ENCODE peak calls at places on chromosomes 1 and 21, in ten cellular contexts. One of them, this sample, is unnamed.

GRCh38 chr1:201127755-201128455 is 921 bp upstream of the ASCL5 start:
- DNase-seq in OCI-LY7: no peak
- DNase-seq in AG04450: no peak
- DNase-seq in hypothalamus: no peak
- DNase-seq in NCI-H146: no peak
- DNase-seq in islet precursor cell: no peak
- DNase-seq in occipital lobe: no peak
- DNase-seq in CD8-positive, alpha-beta memory T cell: no peak
- DNase-seq in fibroblast of pulmonary artery: no peak
- DNase-seq in tibial artery: no peak
- DNase-seq in this sample: no peak

GRCh38 chr21:46636550-46637289 is 1.2 kb downstream of the PRMT2 start:
- DNase-seq in OCI-LY7: no peak
- DNase-seq in AG04450: no peak
- DNase-seq in hypothalamus: no peak
- DNase-seq in NCI-H146: no peak
- DNase-seq in islet precursor cell: no peak
- DNase-seq in occipital lobe: no peak
- DNase-seq in CD8-positive, alpha-beta memory T cell: no peak
- DNase-seq in fibroblast of pulmonary artery: no peak
- DNase-seq in tibial artery: no peak
- DNase-seq in this sample: no peak

GRCh38 chr1:85361106-85361505 is 84.7 kb upstream of the BCL10 start:
- DNase-seq in OCI-LY7: no peak
- DNase-seq in AG04450: peak; percentile 36
- DNase-seq in hypothalamus: no peak
- DNase-seq in NCI-H146: no peak
- DNase-seq in islet precursor cell: no peak
- DNase-seq in occipital lobe: peak; percentile 5
- DNase-seq in CD8-positive, alpha-beta memory T cell: no peak
- DNase-seq in fibroblast of pulmonary artery: peak; percentile 53
- DNase-seq in tibial artery: no peak
- DNase-seq in this sample: no peak

GRCh38 chr21:27734146-27734545 is 767.3 kb upstream of the ADAMTS5 start:
- DNase-seq in OCI-LY7: no peak
- DNase-seq in AG04450: peak; percentile 49
- DNase-seq in hypothalamus: no peak
- DNase-seq in NCI-H146: no peak
- DNase-seq in islet precursor cell: no peak
- DNase-seq in occipital lobe: no peak
- DNase-seq in CD8-positive, alpha-beta memory T cell: no peak
- DNase-seq in fibroblast of pulmonary artery: peak; percentile 80
- DNase-seq in tibial artery: no peak
- DNase-seq in this sample: no peak

GRCh38 chr1:31548518-31548898 is 27.8 kb upstream of the TINAGL1 start:
- DNase-seq in OCI-LY7: no peak
- DNase-seq in AG04450: no peak
- DNase-seq in hypothalamus: no peak
- DNase-seq in NCI-H146: peak; percentile 53
- DNase-seq in islet precursor cell: peak; percentile 78
- DNase-seq in occipital lobe: no peak
- DNase-seq in CD8-positive, alpha-beta memory T cell: no peak
- DNase-seq in fibroblast of pulmonary artery: no peak
- DNase-seq in tibial artery: no peak
- DNase-seq in this sample: no peak

GRCh38 chr21:15140321-15141019 is 75.7 kb upstream of the NRIP1 start:
- DNase-seq in OCI-LY7: no peak
- DNase-seq in AG04450: no peak
- DNase-seq in hypothalamus: no peak
- DNase-seq in NCI-H146: no peak
- DNase-seq in islet precursor cell: peak; percentile 61
- DNase-seq in occipital lobe: no peak
- DNase-seq in CD8-positive, alpha-beta memory T cell: no peak
- DNase-seq in fibroblast of pulmonary artery: no peak
- DNase-seq in tibial artery: no peak
- DNase-seq in this sample: no peak

GRCh38 chr1:205774277-205775014 is 836 bp downstream of the RAB29 start:
- DNase-seq in OCI-LY7: peak; percentile 28
- DNase-seq in AG04450: no peak
- DNase-seq in hypothalamus: no peak
- DNase-seq in NCI-H146: peak; percentile 46
- DNase-seq in islet precursor cell: peak; percentile 80
- DNase-seq in occipital lobe: no peak
- DNase-seq in CD8-positive, alpha-beta memory T cell: peak; percentile 31
- DNase-seq in fibroblast of pulmonary artery: peak; percentile 24
- DNase-seq in tibial artery: peak; percentile 72
- DNase-seq in this sample: no peak

GRCh38 chr1:154867841-154868610 is 2.1 kb downstream of the KCNN3 start:
- DNase-seq in OCI-LY7: no peak
- DNase-seq in AG04450: no peak
- DNase-seq in hypothalamus: no peak
- DNase-seq in NCI-H146: peak; percentile 27
- DNase-seq in islet precursor cell: no peak
- DNase-seq in occipital lobe: no peak
- DNase-seq in CD8-positive, alpha-beta memory T cell: no peak
- DNase-seq in fibroblast of pulmonary artery: no peak
- DNase-seq in tibial artery: no peak
- DNase-seq in this sample: no peak

GRCh38 chr1:10253755-10254154 is 43.4 kb downstream of the KIF1B start:
- DNase-seq in OCI-LY7: no peak
- DNase-seq in AG04450: peak; percentile 63
- DNase-seq in hypothalamus: no peak
- DNase-seq in NCI-H146: no peak
- DNase-seq in islet precursor cell: no peak
- DNase-seq in occipital lobe: no peak
- DNase-seq in CD8-positive, alpha-beta memory T cell: no peak
- DNase-seq in fibroblast of pulmonary artery: peak; percentile 81
- DNase-seq in tibial artery: no peak
- DNase-seq in this sample: no peak

GRCh38 chr1:8947127-8947691 is 1.5 kb downstream of the CA6 start:
- DNase-seq in OCI-LY7: peak; percentile 11
- DNase-seq in AG04450: no peak
- DNase-seq in hypothalamus: no peak
- DNase-seq in NCI-H146: no peak
- DNase-seq in islet precursor cell: peak; percentile 92
- DNase-seq in occipital lobe: no peak
- DNase-seq in CD8-positive, alpha-beta memory T cell: no peak
- DNase-seq in fibroblast of pulmonary artery: no peak
- DNase-seq in tibial artery: no peak
- DNase-seq in this sample: no peak